ENCODE peak calls at places on chromosomes 16 and 17, in eight cellular contexts. G is heart left ventricle; U is stomach; L is uterus; F is left cardiac atrium; Q is activated gamma-delta T cell treated with anti-CD3 and anti-CD28 coated beads, Interleukin-2, amount 50 U/mL, for 16 hours; J is Panc1; I is globus pallidus. N is an unnamed sample.

GRCh38 chr17:1197781-1198490 is 18.2 kb upstream of the ABR start:
- DNase-seq in I (peak; percentile 77), G (peak; percentile 82), F (peak; percentile 66), L (peak; percentile 59), Q (peak; percentile 59), J (no peak), U (peak; percentile 69), N (peak; percentile 87)

GRCh38 chr16:11312718-11313492 is 31.8 kb upstream of the PRM1 start:
- DNase-seq in J (no peak), F (no peak), L (peak; percentile 43), Q (no peak), U (peak; percentile 59), I (no peak), G (no peak), N (no peak)

GRCh38 chr17:81291662-81292061 is 3.4 kb downstream of the SLC38A10 start:
- DNase-seq in G (peak; percentile 62), L (peak; percentile 64), F (peak; percentile 77), J (no peak), U (peak; percentile 83), Q (peak; percentile 61), I (no peak), N (peak; percentile 84)

GRCh38 chr17:51166198-51166986 is at the start of gene NME2:
- DNase-seq in L (peak; percentile 90), Q (peak; percentile 57), F (peak; percentile 93), U (peak; percentile 92), G (peak; percentile 91), I (peak; percentile 70), J (peak; percentile 47), N (peak; percentile 91)

GRCh38 chr17:41631890-41632269 is 7.5 kb upstream of the KRT17 start:
- DNase-seq in G (no peak), L (no peak), U (no peak), J (no peak), Q (no peak), I (no peak), F (no peak), N (no peak)

GRCh38 chr17:75619506-75620431 is 13.5 kb upstream of the SMIM5 start:
- DNase-seq in F (no peak), Q (no peak), J (no peak), U (no peak), L (no peak), I (no peak), G (no peak), N (no peak)

GRCh38 chr17:79214459-79214858 is 139.8 kb downstream of the ENGASE start:
- DNase-seq in Q (no peak), G (no peak), U (no peak), F (no peak), L (no peak), I (no peak), J (no peak), N (no peak)

GRCh38 chr16:27267037-27267677 is 1.4 kb downstream of the NSMCE1 start:
- DNase-seq in I (no peak), L (no peak), G (no peak), J (no peak), F (no peak), Q (no peak), U (no peak), N (no peak)

GRCh38 chr16:24035127-24035842 is 199.5 kb downstream of the PRKCB start:
- DNase-seq in L (no peak), I (no peak), Q (peak; percentile 19), F (no peak), G (no peak), U (no peak), J (no peak), N (no peak)

GRCh38 chr17:1830288-1830687 is 483 bp downstream of the RPA1 start:
- DNase-seq in L (no peak), J (no peak), U (no peak), F (no peak), I (peak; percentile 6), G (no peak), Q (peak; percentile 10), N (no peak)

GRCh38 chr16:81786868-81787267 is 7.8 kb downstream of the PLCG2 start:
- DNase-seq in U (no peak), G (no peak), I (no peak), J (no peak), Q (no peak), F (no peak), L (no peak), N (no peak)

GRCh38 chr16:1991588-1992474 is 2.1 kb downstream of the SYNGR3 start:
- DNase-seq in L (peak; percentile 83), J (no peak), G (peak; percentile 92), Q (peak; percentile 97), U (peak; percentile 95), F (peak; percentile 97), I (peak; percentile 78), N (peak; percentile 90)

GRCh38 chr17:17535957-17536356 is 39.8 kb upstream of the RASD1 start:
- DNase-seq in U (peak; percentile 91), J (no peak), I (peak; percentile 38), Q (no peak), F (peak; percentile 85), G (peak; percentile 86), L (no peak), N (peak; percentile 73)

GRCh38 chr17:3810019-3810418 is 9.0 kb upstream of the ITGAE start:
- DNase-seq in I (no peak), J (no peak), G (no peak), L (no peak), Q (no peak), F (no peak), U (no peak), N (no peak)

GRCh38 chr16:86761117-86761971 is 183.0 kb downstream of the FOXL1 start:
- DNase-seq in G (peak; percentile 64), L (no peak), F (peak; percentile 69), I (peak; percentile 2), U (peak; percentile 36), J (peak; percentile 17), Q (peak; percentile 6), N (peak; percentile 58)

GRCh38 chr17:39225974-39226683 is 384 bp upstream of the STAC2 start:
- DNase-seq in U (peak; percentile 38), F (peak; percentile 82), Q (peak; percentile 53), I (no peak), J (no peak), L (peak; percentile 94), G (peak; percentile 74), N (peak; percentile 85)